ENCODE peak calls at places on chromosomes 5 and 9, in eight cellular contexts. One of them, this sample, is unnamed.

GRCh38 chr9:37997636-37998374 is 71.2 kb downstream of the SHB start:
- DNase-seq in GM23248: no peak
- DNase-seq in kidney: peak
- DNase-seq in neuronal stem cell: no peak
- DNase-seq in pancreas: no peak
- DNase-seq in CD8-positive, alpha-beta memory T cell: no peak
- DNase-seq in GDM1: no peak
- DNase-seq in dermis blood vessel endothelial cell: no peak
- DNase-seq in this sample: no peak

GRCh38 chr5:89313804-89314588 is 431.0 kb upstream of the MEF2C start:
- DNase-seq in neuronal stem cell: no peak
- DNase-seq in GM23248: peak
- DNase-seq in GDM1: peak
- DNase-seq in pancreas: no peak
- DNase-seq in dermis blood vessel endothelial cell: peak
- DNase-seq in CD8-positive, alpha-beta memory T cell: no peak
- DNase-seq in kidney: no peak
- DNase-seq in this sample: peak

GRCh38 chr9:93268551-93269314 is 84.8 kb downstream of the WNK2 start:
- DNase-seq in pancreas: peak
- DNase-seq in neuronal stem cell: no peak
- DNase-seq in GDM1: no peak
- DNase-seq in GM23248: no peak
- DNase-seq in kidney: peak
- DNase-seq in dermis blood vessel endothelial cell: no peak
- DNase-seq in CD8-positive, alpha-beta memory T cell: no peak
- DNase-seq in this sample: no peak

GRCh38 chr5:113112435-113112834 is 135.8 kb downstream of the DCP2 start:
- DNase-seq in CD8-positive, alpha-beta memory T cell: no peak
- DNase-seq in kidney: no peak
- DNase-seq in GM23248: peak
- DNase-seq in neuronal stem cell: no peak
- DNase-seq in pancreas: no peak
- DNase-seq in GDM1: no peak
- DNase-seq in dermis blood vessel endothelial cell: peak
- DNase-seq in this sample: peak

GRCh38 chr9:129954868-129955550 is 88.0 kb downstream of the FNBP1 start:
- DNase-seq in pancreas: no peak
- DNase-seq in kidney: no peak
- DNase-seq in GM23248: peak
- DNase-seq in dermis blood vessel endothelial cell: peak
- DNase-seq in neuronal stem cell: no peak
- DNase-seq in GDM1: peak
- DNase-seq in CD8-positive, alpha-beta memory T cell: no peak
- DNase-seq in this sample: no peak

GRCh38 chr5:129460121-129460950 is at the start of gene ADAMTS19:
- DNase-seq in CD8-positive, alpha-beta memory T cell: no peak
- DNase-seq in neuronal stem cell: peak
- DNase-seq in dermis blood vessel endothelial cell: peak
- DNase-seq in kidney: peak
- DNase-seq in GM23248: peak
- DNase-seq in pancreas: no peak
- DNase-seq in GDM1: no peak
- DNase-seq in this sample: peak

GRCh38 chr5:181171782-181172181 is 24.4 kb downstream of the OR2V2 start:
- DNase-seq in neuronal stem cell: no peak
- DNase-seq in GDM1: no peak
- DNase-seq in CD8-positive, alpha-beta memory T cell: no peak
- DNase-seq in GM23248: no peak
- DNase-seq in kidney: no peak
- DNase-seq in pancreas: no peak
- DNase-seq in dermis blood vessel endothelial cell: no peak
- DNase-seq in this sample: no peak

GRCh38 chr9:123894822-123895221 is 35.1 kb downstream of the DENND1A start:
- DNase-seq in GDM1: no peak
- DNase-seq in neuronal stem cell: no peak
- DNase-seq in dermis blood vessel endothelial cell: no peak
- DNase-seq in kidney: no peak
- DNase-seq in GM23248: no peak
- DNase-seq in pancreas: no peak
- DNase-seq in CD8-positive, alpha-beta memory T cell: no peak
- DNase-seq in this sample: no peak

GRCh38 chr5:107668933-107669542 is 1.7 kb downstream of the EFNA5 start:
- DNase-seq in CD8-positive, alpha-beta memory T cell: no peak
- DNase-seq in dermis blood vessel endothelial cell: peak
- DNase-seq in neuronal stem cell: no peak
- DNase-seq in kidney: peak
- DNase-seq in GM23248: peak
- DNase-seq in GDM1: no peak
- DNase-seq in pancreas: no peak
- DNase-seq in this sample: peak

GRCh38 chr5:15902050-15902449 is 277.5 kb downstream of the MARCHF11 start:
- DNase-seq in GDM1: no peak
- DNase-seq in neuronal stem cell: no peak
- DNase-seq in kidney: no peak
- DNase-seq in CD8-positive, alpha-beta memory T cell: no peak
- DNase-seq in pancreas: no peak
- DNase-seq in GM23248: no peak
- DNase-seq in dermis blood vessel endothelial cell: peak
- DNase-seq in this sample: peak

GRCh38 chr9:109908459-109909390 is 128.7 kb downstream of the PALM2AKAP2 start:
- DNase-seq in GDM1: no peak
- DNase-seq in GM23248: peak
- DNase-seq in kidney: no peak
- DNase-seq in dermis blood vessel endothelial cell: peak
- DNase-seq in CD8-positive, alpha-beta memory T cell: no peak
- DNase-seq in neuronal stem cell: no peak
- DNase-seq in pancreas: no peak
- DNase-seq in this sample: peak

GRCh38 chr5:76788362-76788761 is 30.5 kb upstream of the F2RL1 start:
- DNase-seq in dermis blood vessel endothelial cell: peak
- DNase-seq in kidney: no peak
- DNase-seq in GDM1: no peak
- DNase-seq in neuronal stem cell: no peak
- DNase-seq in pancreas: peak
- DNase-seq in GM23248: no peak
- DNase-seq in CD8-positive, alpha-beta memory T cell: no peak
- DNase-seq in this sample: peak

GRCh38 chr9:123678038-123678877 is 251.7 kb downstream of the DENND1A start:
- DNase-seq in GDM1: no peak
- DNase-seq in pancreas: peak
- DNase-seq in neuronal stem cell: no peak
- DNase-seq in CD8-positive, alpha-beta memory T cell: no peak
- DNase-seq in kidney: no peak
- DNase-seq in dermis blood vessel endothelial cell: no peak
- DNase-seq in GM23248: no peak
- DNase-seq in this sample: no peak

GRCh38 chr5:55604611-55605067 is 69.9 kb upstream of the PLPP1 start:
- DNase-seq in GDM1: no peak
- DNase-seq in dermis blood vessel endothelial cell: no peak
- DNase-seq in neuronal stem cell: no peak
- DNase-seq in kidney: no peak
- DNase-seq in pancreas: no peak
- DNase-seq in GM23248: peak
- DNase-seq in CD8-positive, alpha-beta memory T cell: no peak
- DNase-seq in this sample: no peak

GRCh38 chr9:17380126-17380861 is 198.6 kb upstream of the SH3GL2 start:
- DNase-seq in GM23248: no peak
- DNase-seq in dermis blood vessel endothelial cell: no peak
- DNase-seq in kidney: no peak
- DNase-seq in pancreas: no peak
- DNase-seq in neuronal stem cell: no peak
- DNase-seq in CD8-positive, alpha-beta memory T cell: no peak
- DNase-seq in GDM1: no peak
- DNase-seq in this sample: no peak

GRCh38 chr5:19538607-19539006 is 449.4 kb downstream of the CDH18 start:
- DNase-seq in kidney: no peak
- DNase-seq in dermis blood vessel endothelial cell: no peak
- DNase-seq in GM23248: no peak
- DNase-seq in pancreas: no peak
- DNase-seq in GDM1: no peak
- DNase-seq in CD8-positive, alpha-beta memory T cell: no peak
- DNase-seq in neuronal stem cell: no peak
- DNase-seq in this sample: no peak

GRCh38 chr5:74595143-74595915 is 45.2 kb downstream of the ENC1 start:
- DNase-seq in GDM1: no peak
- DNase-seq in GM23248: peak
- DNase-seq in neuronal stem cell: no peak
- DNase-seq in kidney: no peak
- DNase-seq in pancreas: no peak
- DNase-seq in CD8-positive, alpha-beta memory T cell: no peak
- DNase-seq in dermis blood vessel endothelial cell: peak
- DNase-seq in this sample: no peak

GRCh38 chr5:55308254-55308836 is 556 bp downstream of the MTREX start:
- DNase-seq in CD8-positive, alpha-beta memory T cell: no peak
- DNase-seq in GM23248: peak
- DNase-seq in pancreas: no peak
- DNase-seq in dermis blood vessel endothelial cell: peak
- DNase-seq in kidney: no peak
- DNase-seq in neuronal stem cell: peak
- DNase-seq in GDM1: no peak
- DNase-seq in this sample: no peak

GRCh38 chr9:125166762-125167161 is 22.8 kb downstream of the PPP6C start:
- DNase-seq in GM23248: no peak
- DNase-seq in GDM1: no peak
- DNase-seq in CD8-positive, alpha-beta memory T cell: no peak
- DNase-seq in pancreas: no peak
- DNase-seq in dermis blood vessel endothelial cell: no peak
- DNase-seq in neuronal stem cell: no peak
- DNase-seq in kidney: no peak
- DNase-seq in this sample: no peak

GRCh38 chr5:142736247-142736632 is 33.9 kb upstream of the ARHGAP26 start:
- DNase-seq in pancreas: no peak
- DNase-seq in GDM1: no peak
- DNase-seq in neuronal stem cell: no peak
- DNase-seq in CD8-positive, alpha-beta memory T cell: no peak
- DNase-seq in kidney: no peak
- DNase-seq in GM23248: no peak
- DNase-seq in dermis blood vessel endothelial cell: peak
- DNase-seq in this sample: no peak

GRCh38 chr5:96687812-96688453 is 25.8 kb downstream of the CAST start:
- DNase-seq in pancreas: no peak
- DNase-seq in GM23248: peak
- DNase-seq in dermis blood vessel endothelial cell: peak
- DNase-seq in CD8-positive, alpha-beta memory T cell: no peak
- DNase-seq in kidney: no peak
- DNase-seq in neuronal stem cell: no peak
- DNase-seq in GDM1: no peak
- DNase-seq in this sample: peak

GRCh38 chr5:131355972-131356528 is 92.2 kb downstream of the CDC42SE2 start:
- DNase-seq in GDM1: no peak
- DNase-seq in GM23248: peak
- DNase-seq in CD8-positive, alpha-beta memory T cell: no peak
- DNase-seq in neuronal stem cell: no peak
- DNase-seq in pancreas: no peak
- DNase-seq in kidney: no peak
- DNase-seq in dermis blood vessel endothelial cell: no peak
- DNase-seq in this sample: peak

GRCh38 chr9:127682351-127683136 is 24.2 kb upstream of the CFAP157 start:
- DNase-seq in CD8-positive, alpha-beta memory T cell: no peak
- DNase-seq in kidney: no peak
- DNase-seq in pancreas: no peak
- DNase-seq in neuronal stem cell: no peak
- DNase-seq in dermis blood vessel endothelial cell: no peak
- DNase-seq in GM23248: no peak
- DNase-seq in GDM1: no peak
- DNase-seq in this sample: no peak

GRCh38 chr5:59390074-59390659 is 503.4 kb downstream of the PDE4D start:
- DNase-seq in neuronal stem cell: peak
- DNase-seq in GM23248: peak
- DNase-seq in CD8-positive, alpha-beta memory T cell: no peak
- DNase-seq in pancreas: no peak
- DNase-seq in GDM1: no peak
- DNase-seq in dermis blood vessel endothelial cell: peak
- DNase-seq in kidney: no peak
- DNase-seq in this sample: peak

GRCh38 chr9:2281803-2282185 is 266.6 kb downstream of the SMARCA2 start:
- DNase-seq in pancreas: no peak
- DNase-seq in GM23248: no peak
- DNase-seq in GDM1: no peak
- DNase-seq in CD8-positive, alpha-beta memory T cell: no peak
- DNase-seq in neuronal stem cell: no peak
- DNase-seq in dermis blood vessel endothelial cell: no peak
- DNase-seq in kidney: no peak
- DNase-seq in this sample: no peak

GRCh38 chr5:10424124-10424731 is 17.5 kb upstream of the ROPN1L start:
- DNase-seq in dermis blood vessel endothelial cell: peak
- DNase-seq in kidney: no peak
- DNase-seq in CD8-positive, alpha-beta memory T cell: no peak
- DNase-seq in pancreas: no peak
- DNase-seq in GM23248: peak
- DNase-seq in GDM1: peak
- DNase-seq in neuronal stem cell: no peak
- DNase-seq in this sample: no peak

GRCh38 chr5:108730617-108731340 is 16.9 kb upstream of the FER start:
- DNase-seq in neuronal stem cell: no peak
- DNase-seq in GDM1: no peak
- DNase-seq in GM23248: no peak
- DNase-seq in dermis blood vessel endothelial cell: peak
- DNase-seq in pancreas: no peak
- DNase-seq in kidney: no peak
- DNase-seq in CD8-positive, alpha-beta memory T cell: no peak
- DNase-seq in this sample: no peak

GRCh38 chr9:16429671-16430070 is 440.8 kb downstream of the BNC2 start:
- DNase-seq in GDM1: no peak
- DNase-seq in GM23248: no peak
- DNase-seq in kidney: no peak
- DNase-seq in CD8-positive, alpha-beta memory T cell: no peak
- DNase-seq in dermis blood vessel endothelial cell: no peak
- DNase-seq in pancreas: no peak
- DNase-seq in neuronal stem cell: peak
- DNase-seq in this sample: no peak

GRCh38 chr5:42894057-42894456 is 82.4 kb upstream of the SELENOP start:
- DNase-seq in CD8-positive, alpha-beta memory T cell: no peak
- DNase-seq in GDM1: no peak
- DNase-seq in GM23248: no peak
- DNase-seq in kidney: no peak
- DNase-seq in neuronal stem cell: no peak
- DNase-seq in pancreas: no peak
- DNase-seq in dermis blood vessel endothelial cell: no peak
- DNase-seq in this sample: no peak

GRCh38 chr9:81002242-81002641 is 687.1 kb downstream of the TLE1 start:
- DNase-seq in dermis blood vessel endothelial cell: no peak
- DNase-seq in GM23248: no peak
- DNase-seq in neuronal stem cell: no peak
- DNase-seq in pancreas: no peak
- DNase-seq in GDM1: no peak
- DNase-seq in CD8-positive, alpha-beta memory T cell: no peak
- DNase-seq in kidney: no peak
- DNase-seq in this sample: no peak

GRCh38 chr5:173920024-173920753 is 32.0 kb downstream of the CPEB4 start:
- DNase-seq in neuronal stem cell: peak
- DNase-seq in GM23248: peak
- DNase-seq in kidney: no peak
- DNase-seq in CD8-positive, alpha-beta memory T cell: no peak
- DNase-seq in GDM1: no peak
- DNase-seq in pancreas: no peak
- DNase-seq in dermis blood vessel endothelial cell: peak
- DNase-seq in this sample: peak

GRCh38 chr9:124012368-124013262 is 1.0 kb downstream of the LHX2 start:
- DNase-seq in pancreas: no peak
- DNase-seq in dermis blood vessel endothelial cell: no peak
- DNase-seq in GM23248: no peak
- DNase-seq in GDM1: no peak
- DNase-seq in neuronal stem cell: no peak
- DNase-seq in kidney: no peak
- DNase-seq in CD8-positive, alpha-beta memory T cell: no peak
- DNase-seq in this sample: no peak

GRCh38 chr5:4335078-4335477 is 739.4 kb downstream of the IRX1 start:
- DNase-seq in CD8-positive, alpha-beta memory T cell: no peak
- DNase-seq in kidney: no peak
- DNase-seq in GM23248: no peak
- DNase-seq in neuronal stem cell: no peak
- DNase-seq in pancreas: no peak
- DNase-seq in GDM1: no peak
- DNase-seq in dermis blood vessel endothelial cell: no peak
- DNase-seq in this sample: no peak

This sample was measured in dermis microvascular lymphatic vessel endothelial cell.